ENCODE peak calls at places on chromosomes 7 and 10, in eight cellular contexts. One of them, this sample, is unnamed.
A peak's percentile ranks its signal among the peaks of the same experiment; 100 is the strongest.

GRCh38 chr10:20110435-20111119 is 294.3 kb downstream of the PLXDC2 start:
- DNase-seq in neuronal stem cell: no peak
- DNase-seq in lower leg skin: no peak
- DNase-seq in choroid plexus epithelial cell: no peak
- DNase-seq in Peyer's patch: no peak
- DNase-seq in AG04449: no peak
- DNase-seq in heart right ventricle: no peak
- DNase-seq in CD8-positive, alpha-beta T cell: no peak
- DNase-seq in this sample: no peak

GRCh38 chr7:1255817-1256340 is 23.2 kb downstream of the UNCX start:
- DNase-seq in CD8-positive, alpha-beta T cell: no peak
- DNase-seq in heart right ventricle: no peak
- DNase-seq in neuronal stem cell: no peak
- DNase-seq in Peyer's patch: no peak
- DNase-seq in AG04449: no peak
- DNase-seq in choroid plexus epithelial cell: no peak
- DNase-seq in lower leg skin: no peak
- DNase-seq in this sample: no peak

GRCh38 chr7:140810385-140810784 is 113.9 kb downstream of the NDUFB2 start:
- DNase-seq in neuronal stem cell: no peak
- DNase-seq in lower leg skin: no peak
- DNase-seq in heart right ventricle: no peak
- DNase-seq in AG04449: no peak
- DNase-seq in Peyer's patch: no peak
- DNase-seq in choroid plexus epithelial cell: no peak
- DNase-seq in CD8-positive, alpha-beta T cell: no peak
- DNase-seq in this sample: no peak

GRCh38 chr7:76509931-76510877 is at the start of gene UPK3B:
- DNase-seq in neuronal stem cell: no peak
- DNase-seq in heart right ventricle: no peak
- DNase-seq in choroid plexus epithelial cell: peak; percentile 45
- DNase-seq in Peyer's patch: no peak
- DNase-seq in lower leg skin: no peak
- DNase-seq in AG04449: no peak
- DNase-seq in CD8-positive, alpha-beta T cell: no peak
- DNase-seq in this sample: no peak

GRCh38 chr10:31399631-31400030 is 80.6 kb downstream of the ZEB1 start:
- DNase-seq in lower leg skin: no peak
- DNase-seq in Peyer's patch: no peak
- DNase-seq in neuronal stem cell: no peak
- DNase-seq in choroid plexus epithelial cell: no peak
- DNase-seq in CD8-positive, alpha-beta T cell: no peak
- DNase-seq in heart right ventricle: peak; percentile 27
- DNase-seq in AG04449: no peak
- DNase-seq in this sample: no peak

GRCh38 chr7:112112822-112113255 is 93.4 kb downstream of the DOCK4 start:
- DNase-seq in choroid plexus epithelial cell: peak; percentile 84
- DNase-seq in lower leg skin: peak; percentile 61
- DNase-seq in CD8-positive, alpha-beta T cell: no peak
- DNase-seq in heart right ventricle: no peak
- DNase-seq in neuronal stem cell: no peak
- DNase-seq in Peyer's patch: no peak
- DNase-seq in AG04449: no peak
- DNase-seq in this sample: no peak

GRCh38 chr7:131244259-131244852 is 83.3 kb upstream of the MKLN1 start:
- DNase-seq in CD8-positive, alpha-beta T cell: peak; percentile 18
- DNase-seq in AG04449: peak; percentile 81
- DNase-seq in neuronal stem cell: peak; percentile 21
- DNase-seq in choroid plexus epithelial cell: peak; percentile 97
- DNase-seq in heart right ventricle: no peak
- DNase-seq in lower leg skin: peak; percentile 48
- DNase-seq in Peyer's patch: no peak
- DNase-seq in this sample: peak; percentile 96

GRCh38 chr7:148527717-148528168 is 62.8 kb upstream of the C7orf33 start:
- DNase-seq in heart right ventricle: peak; percentile 50
- DNase-seq in AG04449: peak; percentile 17
- DNase-seq in choroid plexus epithelial cell: peak; percentile 91
- DNase-seq in Peyer's patch: peak; percentile 88
- DNase-seq in neuronal stem cell: peak; percentile 27
- DNase-seq in lower leg skin: peak; percentile 62
- DNase-seq in CD8-positive, alpha-beta T cell: peak; percentile 80
- DNase-seq in this sample: peak; percentile 18

GRCh38 chr7:97317575-97317974 is 200.1 kb downstream of the SDHAF3 start:
- DNase-seq in heart right ventricle: no peak
- DNase-seq in CD8-positive, alpha-beta T cell: no peak
- DNase-seq in choroid plexus epithelial cell: peak; percentile 1
- DNase-seq in neuronal stem cell: no peak
- DNase-seq in Peyer's patch: no peak
- DNase-seq in AG04449: no peak
- DNase-seq in lower leg skin: no peak
- DNase-seq in this sample: no peak

GRCh38 chr7:29812185-29812876 is 6.0 kb downstream of the WIPF3 start:
- DNase-seq in CD8-positive, alpha-beta T cell: no peak
- DNase-seq in AG04449: no peak
- DNase-seq in neuronal stem cell: no peak
- DNase-seq in heart right ventricle: no peak
- DNase-seq in lower leg skin: no peak
- DNase-seq in choroid plexus epithelial cell: no peak
- DNase-seq in Peyer's patch: no peak
- DNase-seq in this sample: no peak

GRCh38 chr7:91880016-91880412 is 488 bp downstream of the MTERF1 start:
- DNase-seq in neuronal stem cell: no peak
- DNase-seq in choroid plexus epithelial cell: peak; percentile 16
- DNase-seq in lower leg skin: no peak
- DNase-seq in Peyer's patch: no peak
- DNase-seq in AG04449: no peak
- DNase-seq in CD8-positive, alpha-beta T cell: no peak
- DNase-seq in heart right ventricle: no peak
- DNase-seq in this sample: no peak

GRCh38 chr10:22338260-22338894 is 6.9 kb upstream of the SPAG6 start:
- DNase-seq in neuronal stem cell: peak; percentile 15
- DNase-seq in Peyer's patch: no peak
- DNase-seq in CD8-positive, alpha-beta T cell: no peak
- DNase-seq in lower leg skin: no peak
- DNase-seq in AG04449: no peak
- DNase-seq in choroid plexus epithelial cell: no peak
- DNase-seq in heart right ventricle: no peak
- DNase-seq in this sample: no peak

GRCh38 chr7:55188590-55189446 is 170.0 kb downstream of the EGFR start:
- DNase-seq in AG04449: no peak
- DNase-seq in CD8-positive, alpha-beta T cell: no peak
- DNase-seq in heart right ventricle: no peak
- DNase-seq in neuronal stem cell: no peak
- DNase-seq in Peyer's patch: peak; percentile 8
- DNase-seq in lower leg skin: no peak
- DNase-seq in choroid plexus epithelial cell: no peak
- DNase-seq in this sample: no peak

GRCh38 chr7:25995893-25996529 is 156.0 kb upstream of the NFE2L3 start:
- DNase-seq in heart right ventricle: no peak
- DNase-seq in Peyer's patch: no peak
- DNase-seq in choroid plexus epithelial cell: no peak
- DNase-seq in lower leg skin: no peak
- DNase-seq in CD8-positive, alpha-beta T cell: no peak
- DNase-seq in AG04449: no peak
- DNase-seq in neuronal stem cell: no peak
- DNase-seq in this sample: no peak

GRCh38 chr7:146115665-146116451 is 743 bp upstream of the CNTNAP2 start:
- DNase-seq in AG04449: no peak
- DNase-seq in choroid plexus epithelial cell: peak; percentile 67
- DNase-seq in CD8-positive, alpha-beta T cell: no peak
- DNase-seq in Peyer's patch: no peak
- DNase-seq in lower leg skin: no peak
- DNase-seq in neuronal stem cell: peak; percentile 92
- DNase-seq in heart right ventricle: peak; percentile 63
- DNase-seq in this sample: peak; percentile 6

GRCh38 chr10:84293574-84294016 is 34.8 kb upstream of the CCSER2 start:
- DNase-seq in heart right ventricle: no peak
- DNase-seq in choroid plexus epithelial cell: no peak
- DNase-seq in CD8-positive, alpha-beta T cell: no peak
- DNase-seq in neuronal stem cell: no peak
- DNase-seq in Peyer's patch: no peak
- DNase-seq in lower leg skin: no peak
- DNase-seq in AG04449: no peak
- DNase-seq in this sample: no peak

GRCh38 chr7:13615679-13616078 is 373.8 kb downstream of the ETV1 start:
- DNase-seq in CD8-positive, alpha-beta T cell: no peak
- DNase-seq in choroid plexus epithelial cell: no peak
- DNase-seq in neuronal stem cell: no peak
- DNase-seq in heart right ventricle: no peak
- DNase-seq in Peyer's patch: no peak
- DNase-seq in lower leg skin: no peak
- DNase-seq in AG04449: no peak
- DNase-seq in this sample: no peak

GRCh38 chr7:134460000-134460399 is 1.1 kb upstream of the AKR1B1 start:
- DNase-seq in Peyer's patch: no peak
- DNase-seq in CD8-positive, alpha-beta T cell: no peak
- DNase-seq in lower leg skin: no peak
- DNase-seq in choroid plexus epithelial cell: peak; percentile 59
- DNase-seq in heart right ventricle: no peak
- DNase-seq in neuronal stem cell: no peak
- DNase-seq in AG04449: no peak
- DNase-seq in this sample: no peak

GRCh38 chr10:62860946-62861345 is 44.8 kb upstream of the EGR2 start:
- DNase-seq in choroid plexus epithelial cell: no peak
- DNase-seq in AG04449: no peak
- DNase-seq in Peyer's patch: no peak
- DNase-seq in CD8-positive, alpha-beta T cell: no peak
- DNase-seq in heart right ventricle: no peak
- DNase-seq in neuronal stem cell: no peak
- DNase-seq in lower leg skin: no peak
- DNase-seq in this sample: no peak

GRCh38 chr10:102634696-102635095 is 9.6 kb upstream of the TRIM8 start:
- DNase-seq in AG04449: no peak
- DNase-seq in heart right ventricle: no peak
- DNase-seq in lower leg skin: no peak
- DNase-seq in CD8-positive, alpha-beta T cell: no peak
- DNase-seq in Peyer's patch: no peak
- DNase-seq in neuronal stem cell: no peak
- DNase-seq in choroid plexus epithelial cell: no peak
- DNase-seq in this sample: no peak

GRCh38 chr7:46344533-46344932 is 423.5 kb upstream of the IGFBP3 start:
- DNase-seq in choroid plexus epithelial cell: no peak
- DNase-seq in heart right ventricle: no peak
- DNase-seq in CD8-positive, alpha-beta T cell: no peak
- DNase-seq in Peyer's patch: no peak
- DNase-seq in neuronal stem cell: no peak
- DNase-seq in lower leg skin: no peak
- DNase-seq in AG04449: no peak
- DNase-seq in this sample: no peak

GRCh38 chr7:49424109-49424508 is 349.3 kb upstream of the VWC2 start:
- DNase-seq in neuronal stem cell: no peak
- DNase-seq in CD8-positive, alpha-beta T cell: no peak
- DNase-seq in Peyer's patch: no peak
- DNase-seq in AG04449: no peak
- DNase-seq in heart right ventricle: no peak
- DNase-seq in choroid plexus epithelial cell: no peak
- DNase-seq in lower leg skin: no peak
- DNase-seq in this sample: no peak

GRCh38 chr7:142152076-142152475 is 40.6 kb downstream of the MGAM2 start:
- DNase-seq in CD8-positive, alpha-beta T cell: no peak
- DNase-seq in Peyer's patch: no peak
- DNase-seq in heart right ventricle: no peak
- DNase-seq in choroid plexus epithelial cell: no peak
- DNase-seq in neuronal stem cell: no peak
- DNase-seq in lower leg skin: no peak
- DNase-seq in AG04449: no peak
- DNase-seq in this sample: no peak
- H3K4me3 ChIP-seq in CD8-positive, alpha-beta T cell: no peak overlapping the region
- H3K4me3 ChIP-seq in Peyer's patch: no peak overlapping the region
- H3K4me3 ChIP-seq in heart right ventricle: no peak overlapping the region
- H3K4me3 ChIP-seq in choroid plexus epithelial cell: no peak overlapping the region
- H3K4me3 ChIP-seq in neuronal stem cell: no peak overlapping the region
- H3K4me3 ChIP-seq in lower leg skin: no peak overlapping the region
- H3K4me3 ChIP-seq in AG04449: no peak overlapping the region
- H3K4me3 ChIP-seq in this sample: no peak overlapping the region

GRCh38 chr7:36995776-36996175 is 271.5 kb upstream of the AOAH start:
- DNase-seq in neuronal stem cell: no peak
- DNase-seq in CD8-positive, alpha-beta T cell: no peak
- DNase-seq in Peyer's patch: no peak
- DNase-seq in lower leg skin: no peak
- DNase-seq in choroid plexus epithelial cell: no peak
- DNase-seq in heart right ventricle: no peak
- DNase-seq in AG04449: no peak
- DNase-seq in this sample: no peak

GRCh38 chr7:36999851-37000480 is 275.7 kb upstream of the AOAH start:
- DNase-seq in AG04449: no peak
- DNase-seq in heart right ventricle: no peak
- DNase-seq in CD8-positive, alpha-beta T cell: no peak
- DNase-seq in neuronal stem cell: no peak
- DNase-seq in choroid plexus epithelial cell: no peak
- DNase-seq in lower leg skin: no peak
- DNase-seq in Peyer's patch: no peak
- DNase-seq in this sample: no peak

GRCh38 chr7:36994456-36995112 is 270.3 kb upstream of the AOAH start:
- DNase-seq in heart right ventricle: no peak
- DNase-seq in CD8-positive, alpha-beta T cell: no peak
- DNase-seq in Peyer's patch: no peak
- DNase-seq in AG04449: no peak
- DNase-seq in lower leg skin: no peak
- DNase-seq in choroid plexus epithelial cell: no peak
- DNase-seq in neuronal stem cell: no peak
- DNase-seq in this sample: no peak

GRCh38 chr7:37000514-37000913 is 276.2 kb upstream of the AOAH start:
- DNase-seq in neuronal stem cell: no peak
- DNase-seq in lower leg skin: no peak
- DNase-seq in Peyer's patch: no peak
- DNase-seq in AG04449: no peak
- DNase-seq in choroid plexus epithelial cell: no peak
- DNase-seq in heart right ventricle: no peak
- DNase-seq in CD8-positive, alpha-beta T cell: no peak
- DNase-seq in this sample: no peak
- H3K4me3 ChIP-seq in neuronal stem cell: no peak overlapping the region
- H3K4me3 ChIP-seq in lower leg skin: no peak overlapping the region
- H3K4me3 ChIP-seq in Peyer's patch: no peak overlapping the region
- H3K4me3 ChIP-seq in AG04449: no peak overlapping the region
- H3K4me3 ChIP-seq in choroid plexus epithelial cell: no peak overlapping the region
- H3K4me3 ChIP-seq in heart right ventricle: no peak overlapping the region
- H3K4me3 ChIP-seq in CD8-positive, alpha-beta T cell: no peak overlapping the region
- H3K4me3 ChIP-seq in this sample: no peak overlapping the region

DNA sequence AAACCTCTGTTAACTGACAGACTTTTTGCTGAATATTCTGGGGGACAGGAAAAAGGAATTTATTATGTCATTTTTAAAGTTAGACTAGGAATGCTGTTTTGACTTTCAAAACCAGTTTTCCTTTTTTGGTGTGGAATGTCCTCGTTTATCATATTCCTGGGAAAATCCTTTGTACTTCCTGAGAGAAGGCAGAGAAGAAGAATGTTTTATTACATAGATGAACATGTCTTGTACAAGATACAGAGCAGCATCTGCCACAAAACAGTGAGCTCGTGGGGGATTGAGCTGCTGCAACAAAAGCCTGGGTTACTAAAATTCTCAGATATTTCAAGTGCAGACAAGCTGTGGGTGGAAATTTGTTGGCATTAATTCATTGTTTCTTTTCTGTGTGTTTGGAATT is 20.2 kb downstream of the MCU start:
- DNase-seq in lower leg skin: no peak
- DNase-seq in choroid plexus epithelial cell: no peak
- DNase-seq in neuronal stem cell: no peak
- DNase-seq in AG04449: no peak
- DNase-seq in Peyer's patch: no peak
- DNase-seq in CD8-positive, alpha-beta T cell: no peak
- DNase-seq in heart right ventricle: no peak
- DNase-seq in this sample: no peak
- H3K4me3 ChIP-seq in lower leg skin: no peak overlapping the region
- H3K4me3 ChIP-seq in choroid plexus epithelial cell: no peak overlapping the region
- H3K4me3 ChIP-seq in neuronal stem cell: no peak overlapping the region
- H3K4me3 ChIP-seq in AG04449: no peak overlapping the region
- H3K4me3 ChIP-seq in Peyer's patch: no peak overlapping the region
- H3K4me3 ChIP-seq in CD8-positive, alpha-beta T cell: no peak overlapping the region
- H3K4me3 ChIP-seq in heart right ventricle: no peak overlapping the region
- H3K4me3 ChIP-seq in this sample: no peak overlapping the region

GRCh38 chr10:95756061-95756751 is at the start of gene ENTPD1:
- DNase-seq in CD8-positive, alpha-beta T cell: no peak
- DNase-seq in AG04449: peak; percentile 2
- DNase-seq in lower leg skin: no peak
- DNase-seq in Peyer's patch: peak; percentile 71
- DNase-seq in choroid plexus epithelial cell: peak; percentile 73
- DNase-seq in heart right ventricle: no peak
- DNase-seq in neuronal stem cell: no peak
- DNase-seq in this sample: no peak
- H3K4me3 ChIP-seq in CD8-positive, alpha-beta T cell: no peak within 1 kb of the TSS
- H3K4me3 ChIP-seq in AG04449: no peak within 1 kb of the TSS
- H3K4me3 ChIP-seq in lower leg skin: no peak within 1 kb of the TSS
- H3K4me3 ChIP-seq in Peyer's patch: peak within 1 kb of the TSS; percentile 35
- H3K4me3 ChIP-seq in choroid plexus epithelial cell: peak within 1 kb of the TSS; percentile 49
- H3K4me3 ChIP-seq in heart right ventricle: peak within 1 kb of the TSS; percentile 46
- H3K4me3 ChIP-seq in neuronal stem cell: peak within 1 kb of the TSS; percentile 41
- H3K4me3 ChIP-seq in this sample: no peak within 1 kb of the TSS

This sample was measured in skeletal muscle cell.